ENCODE peak calls at places on chromosomes 7 and 10, in ten cellular contexts. E is stomach, N is ovary, G is A549, S is tibial nerve, X is upper lobe of left lung, Y is transverse colon, A is SK-N-SH, Q is HepG2, Z is H1. F is an unnamed sample.

GRCh38 chr7:88377421-88377820 is 70.7 kb upstream of the STEAP4 start:
- DNase-seq in E (no peak), G (no peak), A (no peak), N (no peak), Z (peak; percentile 34), S (no peak), X (no peak), Y (no peak), Q (no peak), F (no peak)

GRCh38 chr10:58920655-58921003 is 255.8 kb upstream of the PHYHIPL start:
- DNase-seq in A (no peak), Y (no peak), E (no peak), Z (no peak), G (no peak), Q (no peak), N (no peak), X (no peak), S (no peak), F (no peak)

GRCh38 chr7:148772297-148773089 is 73.8 kb downstream of the CUL1 start:
- DNase-seq in E (no peak), Z (no peak), X (no peak), S (no peak), Q (no peak), A (no peak), N (no peak), Y (no peak), G (peak; percentile 35), F (no peak)

GRCh38 chr10:47020491-47020890 is 109.3 kb downstream of the PTPN20 start:
- DNase-seq in G (no peak), Y (no peak), N (no peak), S (no peak), Z (no peak), X (peak; percentile 21), Q (no peak), A (no peak), E (peak; percentile 22), F (no peak)

GRCh38 chr7:80624763-80625162 is 13.7 kb upstream of the CD36 start:
- DNase-seq in G (no peak), Y (no peak), N (no peak), Q (peak; percentile 59), A (no peak), E (no peak), S (no peak), Z (no peak), X (no peak), F (no peak)

GRCh38 chr10:110081914-110082313 is 74.1 kb downstream of the ADD3 start:
- DNase-seq in Z (no peak), X (peak; percentile 59), S (peak; percentile 43), N (no peak), G (peak; percentile 23), Y (no peak), A (no peak), Q (peak; percentile 66), E (no peak), F (no peak)

GRCh38 chr10:92787557-92788152 is 60.7 kb upstream of the EXOC6 start:
- DNase-seq in G (no peak), E (no peak), N (no peak), X (no peak), A (no peak), Z (no peak), Y (no peak), S (no peak), Q (no peak), F (no peak)

GRCh38 chr10:5971315-5971832 is 6.0 kb downstream of the IL15RA start:
- DNase-seq in N (no peak), X (peak; percentile 51), Q (no peak), G (no peak), A (no peak), S (no peak), Z (no peak), E (peak; percentile 83), Y (peak; percentile 74), F (peak; percentile 66)

GRCh38 chr10:132163278-132163765 is 23.4 kb upstream of the DPYSL4 start:
- DNase-seq in G (peak; percentile 75), A (peak; percentile 86), N (no peak), X (no peak), Y (peak; percentile 51), Q (peak; percentile 33), S (no peak), E (peak; percentile 49), Z (peak; percentile 73), F (no peak)

GRCh38 chr10:132164801-132165278 is 21.9 kb upstream of the DPYSL4 start:
- DNase-seq in A (no peak), Q (peak; percentile 35), S (no peak), Z (no peak), X (no peak), G (no peak), E (peak; percentile 44), Y (peak; percentile 44), N (no peak), F (no peak)

GRCh38 chr10:132163826-132164515 is 22.8 kb upstream of the DPYSL4 start:
- DNase-seq in Q (no peak), X (no peak), S (no peak), Y (no peak), Z (no peak), A (no peak), N (no peak), E (no peak), G (no peak), F (no peak)

GRCh38 chr10:132162021-132162531 is 24.7 kb upstream of the DPYSL4 start:
- DNase-seq in X (no peak), Z (no peak), E (no peak), A (no peak), Y (no peak), N (no peak), S (no peak), Q (no peak), G (no peak), F (no peak)

DNA sequence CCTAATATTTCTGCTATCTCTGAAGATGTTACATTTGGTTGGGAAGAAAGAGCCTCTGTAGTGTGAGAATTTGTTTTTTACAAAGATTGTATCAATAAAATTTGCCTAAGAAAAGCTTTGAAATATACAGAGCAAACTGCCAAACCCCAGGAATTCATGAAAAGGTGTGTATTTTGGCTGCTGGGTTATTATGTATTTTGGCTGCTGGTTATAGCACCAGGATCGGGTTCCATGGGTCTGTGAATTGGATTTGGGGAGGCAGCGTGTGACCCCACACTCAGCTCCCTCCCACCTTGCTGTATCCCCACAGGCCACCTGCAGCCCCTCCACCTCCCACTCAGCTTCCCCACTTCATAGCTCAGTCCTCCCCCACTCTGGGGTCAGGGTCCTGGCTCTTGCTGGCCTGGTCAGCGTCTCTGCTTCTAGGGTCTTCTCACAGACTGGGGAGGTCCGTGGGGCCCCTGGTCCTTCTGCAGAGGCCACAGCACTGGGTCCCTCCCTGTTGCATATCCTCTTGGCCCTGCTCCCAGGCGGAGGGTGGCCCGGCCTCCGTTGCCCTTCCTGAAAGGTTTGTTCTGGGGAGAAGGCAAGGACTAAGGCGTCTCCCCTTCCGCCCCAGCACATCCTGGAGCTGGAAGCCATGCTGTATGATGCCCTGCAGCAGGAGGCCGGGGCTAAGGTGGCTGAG is 24.0 kb upstream of the DPYSL4 start:
- DNase-seq in Y (peak; percentile 35), S (no peak), Z (no peak), X (no peak), G (no peak), E (peak; percentile 45), A (no peak), N (no peak), Q (no peak), F (no peak)
- TF ChIP-seq EP300 in Y (no peak), S (no peak), Z (no peak), X (no peak), G (no peak), E (no peak), A (no peak), N (no peak), Q (no peak), F (no peak)

GRCh38 chr10:130040817-130041330 is 69.8 kb downstream of the C10orf143 start:
- DNase-seq in S (no peak), Y (no peak), E (no peak), N (no peak), X (peak; percentile 14), G (no peak), Z (no peak), Q (no peak), A (no peak), F (peak; percentile 61)

GRCh38 chr10:130040351-130040750 is 70.3 kb downstream of the C10orf143 start:
- DNase-seq in X (peak; percentile 9), A (no peak), S (no peak), E (no peak), Q (no peak), Y (no peak), G (no peak), N (no peak), Z (no peak), F (peak; percentile 13)

GRCh38 chr10:130038611-130039109 is 72.0 kb downstream of the C10orf143 start:
- DNase-seq in Q (no peak), S (no peak), E (no peak), Y (no peak), X (peak; percentile 8), A (no peak), Z (no peak), N (no peak), G (no peak), F (peak; percentile 40)

GRCh38 chr10:130038019-130038555 is 72.5 kb downstream of the C10orf143 start:
- DNase-seq in Y (no peak), Q (no peak), G (no peak), N (no peak), S (no peak), A (no peak), X (peak; percentile 2), E (no peak), Z (no peak), F (peak; percentile 20)

DNA sequence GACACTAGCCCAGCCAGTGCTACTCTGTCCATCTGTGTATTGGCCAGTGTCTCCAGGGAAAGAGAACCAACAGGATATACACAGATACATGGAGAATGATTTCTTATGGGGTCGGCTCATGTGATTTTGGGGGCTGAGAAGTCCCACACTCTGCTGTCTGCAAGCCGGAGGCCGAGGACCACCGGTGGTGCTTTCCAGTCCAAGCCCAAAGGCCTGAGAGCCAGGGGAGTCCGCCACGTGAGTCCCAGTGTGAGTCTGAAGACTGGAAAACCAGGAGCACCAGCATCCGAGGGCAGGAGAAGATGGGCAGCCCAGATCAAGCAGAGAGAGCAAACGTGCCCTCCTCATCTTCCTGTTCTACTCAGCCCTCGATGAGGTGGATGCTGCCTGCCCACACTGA is 71.5 kb downstream of the C10orf143 start:
- DNase-seq in X (peak; percentile 8), S (no peak), A (no peak), Q (no peak), N (no peak), Z (no peak), G (no peak), E (no peak), Y (no peak), F (peak; percentile 33)
- TF ChIP-seq EP300 in X (no peak), S (no peak), A (no peak), Q (no peak), N (no peak), Z (no peak), G (no peak), E (no peak), Y (no peak), F (no peak)

GRCh38 chr7:128759274-128759673 is 16.3 kb downstream of the OPN1SW start:
- DNase-seq in N (no peak), Q (no peak), Y (no peak), S (no peak), X (no peak), E (no peak), G (no peak), A (no peak), Z (no peak), F (no peak)
- TF ChIP-seq EP300 in N (no peak), Q (no peak), Y (no peak), S (no peak), X (no peak), E (no peak), G (no peak), A (no peak), Z (no peak), F (no peak)

DNA sequence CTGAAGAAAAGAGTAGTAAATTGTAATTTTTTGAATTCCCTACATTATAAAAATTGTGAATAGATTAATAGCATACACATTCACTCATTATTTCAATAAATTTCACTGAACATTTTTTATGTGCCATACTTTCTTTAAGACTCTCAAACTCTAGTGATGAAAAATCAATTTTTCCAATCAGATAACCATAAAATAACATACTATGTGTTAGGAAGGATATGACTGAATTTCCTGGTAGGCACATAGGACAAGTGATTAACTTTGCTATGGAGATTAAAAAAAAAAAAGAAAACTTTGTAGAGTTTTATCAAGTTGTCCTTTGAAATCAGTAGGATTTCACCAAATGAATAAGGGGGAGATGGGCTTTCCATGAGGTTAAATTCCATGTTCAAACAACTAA is 1597.3 kb upstream of the LRRTM3 start:
- DNase-seq in Q (no peak), A (no peak), X (no peak), S (no peak), Z (no peak), G (no peak), E (no peak), Y (no peak), N (no peak), F (no peak)
- TF ChIP-seq EP300 in Q (no peak), A (no peak), X (no peak), S (no peak), Z (no peak), G (no peak), E (no peak), Y (no peak), N (no peak), F (no peak)